ENCODE peak calls at places on chromosomes 2 and 18, in seven cellular contexts. F, T, M, K, N, U and Q are unnamed samples.

GRCh38 chr2:121860033-121860810 is 104.8 kb downstream of the TSN start:
- DNase-seq in F (no peak), T (peak; percentile 93), M (peak; percentile 17), K (no peak), N (no peak), U (no peak), Q (no peak)

GRCh38 chr2:33782395-33783239 is 183.5 kb upstream of the FAM98A start:
- DNase-seq in F (no peak), T (no peak), M (no peak), K (no peak), N (no peak), U (no peak), Q (no peak)

GRCh38 chr2:88657131-88657530 is 29.9 kb upstream of the EIF2AK3 start:
- DNase-seq in F (no peak), T (peak; percentile 54), M (peak; percentile 44), K (no peak), N (no peak), U (no peak), Q (no peak)

GRCh38 chr2:168030862-168031624 is 216.4 kb downstream of the STK39 start:
- DNase-seq in F (peak; percentile 80), T (peak; percentile 95), M (peak; percentile 93), K (no peak), N (peak; percentile 17), U (no peak), Q (no peak)

GRCh38 chr2:27730249-27730648 is 41.3 kb upstream of the MRPL33 start:
- DNase-seq in F (no peak), T (no peak), M (no peak), K (no peak), N (no peak), U (no peak), Q (no peak)

GRCh38 chr2:61543062-61543461 is 4.9 kb upstream of the XPO1 start:
- DNase-seq in F (no peak), T (no peak), M (no peak), K (peak; percentile 29), N (no peak), U (no peak), Q (no peak)

GRCh38 chr2:191501390-191502168 is 176.4 kb upstream of the NABP1 start:
- DNase-seq in F (no peak), T (peak; percentile 70), M (peak; percentile 82), K (no peak), N (no peak), U (no peak), Q (no peak)

GRCh38 chr2:176650811-176651559 is 381.7 kb downstream of the MTX2 start:
- DNase-seq in F (no peak), T (no peak), M (no peak), K (no peak), N (no peak), U (no peak), Q (no peak)

GRCh38 chr18:9933865-9934264 is 20.0 kb downstream of the VAPA start:
- DNase-seq in F (no peak), T (no peak), M (no peak), K (no peak), N (no peak), U (no peak), Q (no peak)

GRCh38 chr2:73156539-73157124 is 43.9 kb upstream of the RAB11FIP5 start:
- DNase-seq in F (peak; percentile 31), T (peak; percentile 62), M (peak; percentile 73), K (no peak), N (peak; percentile 38), U (no peak), Q (peak; percentile 84)

GRCh38 chr2:112625474-112626114 is 20.1 kb upstream of the SLC20A1 start:
- DNase-seq in F (no peak), T (no peak), M (no peak), K (no peak), N (no peak), U (peak; percentile 14), Q (no peak)

GRCh38 chr2:219452361-219453317 is 18.0 kb downstream of the SPEG start:
- DNase-seq in F (no peak), T (peak; percentile 95), M (peak; percentile 86), K (no peak), N (no peak), U (peak; percentile 91), Q (no peak)

GRCh38 chr2:211103989-211104388 is 547.6 kb downstream of the CPS1 start:
- DNase-seq in F (no peak), T (no peak), M (peak; percentile 33), K (no peak), N (no peak), U (no peak), Q (no peak)

GRCh38 chr2:100509066-100509465 is 38.8 kb downstream of the NMS start:
- DNase-seq in F (no peak), T (no peak), M (no peak), K (no peak), N (no peak), U (no peak), Q (no peak)

GRCh38 chr18:28189400-28190239 is 12.7 kb upstream of the CDH2 start:
- DNase-seq in F (peak; percentile 67), T (peak; percentile 87), M (peak; percentile 95), K (no peak), N (peak; percentile 30), U (no peak), Q (peak; percentile 27)

GRCh38 chr2:99602475-99602874 is 112.7 kb upstream of the REV1 start:
- DNase-seq in F (no peak), T (peak; percentile 79), M (peak; percentile 91), K (no peak), N (no peak), U (no peak), Q (no peak)

GRCh38 chr2:99756059-99756458 is 266.2 kb upstream of the REV1 start:
- DNase-seq in F (no peak), T (no peak), M (no peak), K (no peak), N (no peak), U (no peak), Q (no peak)

GRCh38 chr2:224689539-224689938 is 26.6 kb downstream of the CCDC195 start:
- DNase-seq in F (no peak), T (no peak), M (no peak), K (no peak), N (no peak), U (no peak), Q (no peak)

GRCh38 chr2:193315428-193316091 is 1120.8 kb upstream of the TMEFF2 start:
- DNase-seq in F (no peak), T (no peak), M (no peak), K (no peak), N (no peak), U (no peak), Q (no peak)

GRCh38 chr2:15749460-15750432 is 158.1 kb downstream of the DDX1 start:
- DNase-seq in F (no peak), T (no peak), M (no peak), K (no peak), N (no peak), U (no peak), Q (no peak)

GRCh38 chr18:31587538-31587937 is 4.1 kb upstream of the TTR start:
- DNase-seq in F (no peak), T (peak; percentile 1), M (peak; percentile 23), K (no peak), N (no peak), U (no peak), Q (no peak)

GRCh38 chr2:190379249-190379964 is 28.7 kb upstream of the MFSD6 start:
- DNase-seq in F (no peak), T (peak; percentile 57), M (peak; percentile 79), K (no peak), N (no peak), U (no peak), Q (no peak)

GRCh38 chr2:240520143-240520973 is 37.4 kb downstream of the ANKMY1 start:
- DNase-seq in F (no peak), T (no peak), M (no peak), K (no peak), N (no peak), U (no peak), Q (no peak)

GRCh38 chr2:25454824-25455611 is 113.3 kb upstream of the DNMT3A start:
- DNase-seq in F (no peak), T (peak; percentile 6), M (no peak), K (no peak), N (no peak), U (no peak), Q (no peak)

GRCh38 chr2:55165567-55165966 is 66.5 kb downstream of the CLHC1 start:
- DNase-seq in F (no peak), T (peak; percentile 71), M (peak; percentile 76), K (no peak), N (no peak), U (no peak), Q (no peak)

GRCh38 chr2:196980498-196980897 is 54.0 kb upstream of the PGAP1 start:
- DNase-seq in F (no peak), T (no peak), M (no peak), K (no peak), N (no peak), U (no peak), Q (no peak)

GRCh38 chr2:212928681-212929080 is 222.7 kb downstream of the IKZF2 start:
- DNase-seq in F (no peak), T (peak; percentile 56), M (no peak), K (no peak), N (no peak), U (no peak), Q (no peak)

GRCh38 chr2:198054299-198054698 is 249.9 kb downstream of the PLCL1 start:
- DNase-seq in F (peak; percentile 60), T (peak; percentile 37), M (peak; percentile 50), K (peak; percentile 50), N (peak; percentile 37), U (peak; percentile 19), Q (peak; percentile 25)

GRCh38 chr2:38572167-38572566 is 30.6 kb downstream of the HNRNPLL start:
- DNase-seq in F (no peak), T (peak; percentile 89), M (peak; percentile 82), K (no peak), N (no peak), U (no peak), Q (no peak)

GRCh38 chr2:153623020-153623419 is 144.5 kb upstream of the RPRM start:
- DNase-seq in F (no peak), T (no peak), M (no peak), K (no peak), N (no peak), U (no peak), Q (no peak)

GRCh38 chr2:153622285-153622684 is 143.7 kb upstream of the RPRM start:
- DNase-seq in F (no peak), T (no peak), M (no peak), K (no peak), N (no peak), U (no peak), Q (no peak)
- TF ChIP-seq CTCF in F (peak; percentile 6), T (no peak), M (no peak), K (no peak), N (no peak), U (no peak), Q (peak; percentile 14)

GRCh38 chr2:146147448-146148012 is 1627.6 kb upstream of the ZEB2 start:
- DNase-seq in F (no peak), T (no peak), M (peak; percentile 10), K (no peak), N (no peak), U (no peak), Q (no peak)
- TF ChIP-seq CTCF in F (no peak), T (no peak), M (peak; percentile 25), K (no peak), N (no peak), U (no peak), Q (no peak)

GRCh38 chr2:119950966-119951365 is 61.9 kb upstream of the EPB41L5 start:
- DNase-seq in F (no peak), T (peak; percentile 2), M (peak; percentile 31), K (no peak), N (no peak), U (no peak), Q (no peak)
- TF ChIP-seq CTCF in F (no peak), T (no peak), M (no peak), K (no peak), N (no peak), U (no peak), Q (no peak)

GRCh38 chr2:42794271-42795046 is 2.1 kb upstream of the HAAO start:
- DNase-seq in F (no peak), T (no peak), M (peak; percentile 54), K (no peak), N (no peak), U (no peak), Q (peak; percentile 46)
- TF ChIP-seq CTCF in F (no peak), T (no peak), M (peak; percentile 65), K (no peak), N (peak; percentile 15), U (no peak), Q (no peak)